ENCODE peak calls at places on chromosomes 4 and X, in eight cellular contexts. T, F, G, S, V, C, Y and R are unnamed samples.

GRCh38 chr4:73753215-73753614 is 12.8 kb downstream of the CXCL8 start:
- DNase-seq in T (no peak), V (no peak), S (peak; percentile 50), Y (no peak), C (no peak), G (no peak), F (no peak), R (no peak)

GRCh38 chr4:143773998-143774898 is 73.8 kb upstream of the FREM3 start:
- DNase-seq in T (peak; percentile 38), F (peak; percentile 49), Y (peak; percentile 20), G (peak; percentile 6), C (peak; percentile 2), S (peak; percentile 54), V (peak; percentile 62), R (peak; percentile 70)

GRCh38 chrX:114675365-114675764 is 91.5 kb downstream of the HTR2C start:
- DNase-seq in Y (no peak), T (peak; percentile 17), S (peak; percentile 0), G (no peak), V (peak; percentile 83), F (no peak), C (no peak), R (no peak)

GRCh38 chr4:16225139-16225538 is 1.1 kb downstream of the TAPT1 start:
- DNase-seq in Y (no peak), T (peak; percentile 36), C (no peak), S (peak; percentile 57), G (no peak), F (peak; percentile 14), V (peak; percentile 57), R (peak; percentile 39)

GRCh38 chrX:7147431-7147977 is at the start of gene STS:
- DNase-seq in Y (no peak), G (peak; percentile 4), S (peak; percentile 42), T (peak; percentile 16), V (no peak), C (no peak), F (peak; percentile 59), R (peak; percentile 49)

GRCh38 chr4:176377705-176378302 is 58.0 kb downstream of the SPCS3 start:
- DNase-seq in C (no peak), V (peak; percentile 25), F (peak; percentile 48), G (no peak), T (peak; percentile 52), Y (peak; percentile 8), S (peak; percentile 60), R (peak; percentile 59)

GRCh38 chr4:55561884-55562283 is 15.2 kb upstream of the CLOCK start:
- DNase-seq in Y (no peak), S (no peak), C (no peak), G (no peak), V (no peak), T (no peak), F (no peak), R (no peak)

GRCh38 chrX:123959281-123960063 is 2.0 kb upstream of the STAG2 start:
- DNase-seq in V (peak; percentile 33), Y (no peak), T (peak; percentile 35), F (peak; percentile 34), C (no peak), G (no peak), S (peak; percentile 46), R (peak; percentile 29)

GRCh38 chrX:107826286-107827136 is 845 bp downstream of the MID2 start:
- DNase-seq in T (peak; percentile 33), C (peak; percentile 15), F (peak; percentile 48), Y (no peak), S (peak; percentile 41), G (no peak), V (peak; percentile 53), R (peak; percentile 43)